ENCODE peak calls at places on chromosomes 13 and 19, in eight cellular contexts. One of them, this sample, is unnamed.

GRCh38 chr19:17985037-17985818 is 18.3 kb downstream of the KCNN1 start:
- DNase-seq in activated naive CD8-positive, alpha-beta T cell treated with anti-CD3 and anti-CD28 coated beads for 36 hours: no peak
- DNase-seq in AG20443: no peak
- DNase-seq in globus pallidus: no peak
- DNase-seq in GM12864: no peak
- DNase-seq in non-pigmented ciliary epithelial cell: no peak
- DNase-seq in HCEC 1CT: no peak
- DNase-seq in foreskin fibroblast: no peak
- DNase-seq in this sample: no peak

GRCh38 chr19:7251502-7251901 is 42.7 kb downstream of the INSR start:
- DNase-seq in activated naive CD8-positive, alpha-beta T cell treated with anti-CD3 and anti-CD28 coated beads for 36 hours: peak
- DNase-seq in AG20443: no peak
- DNase-seq in globus pallidus: no peak
- DNase-seq in GM12864: no peak
- DNase-seq in non-pigmented ciliary epithelial cell: no peak
- DNase-seq in HCEC 1CT: no peak
- DNase-seq in foreskin fibroblast: no peak
- DNase-seq in this sample: no peak

GRCh38 chr19:6086081-6086858 is 24.0 kb downstream of the RFX2 start:
- DNase-seq in activated naive CD8-positive, alpha-beta T cell treated with anti-CD3 and anti-CD28 coated beads for 36 hours: no peak
- DNase-seq in AG20443: no peak
- DNase-seq in globus pallidus: no peak
- DNase-seq in GM12864: no peak
- DNase-seq in non-pigmented ciliary epithelial cell: no peak
- DNase-seq in HCEC 1CT: peak
- DNase-seq in foreskin fibroblast: peak
- DNase-seq in this sample: no peak

GRCh38 chr19:46366620-46367277 is 19.9 kb downstream of the PPP5C start:
- DNase-seq in activated naive CD8-positive, alpha-beta T cell treated with anti-CD3 and anti-CD28 coated beads for 36 hours: no peak
- DNase-seq in AG20443: no peak
- DNase-seq in globus pallidus: no peak
- DNase-seq in GM12864: no peak
- DNase-seq in non-pigmented ciliary epithelial cell: no peak
- DNase-seq in HCEC 1CT: no peak
- DNase-seq in foreskin fibroblast: no peak
- DNase-seq in this sample: no peak

GRCh38 chr13:112194579-112194978 is 127.6 kb downstream of the SOX1 start:
- DNase-seq in activated naive CD8-positive, alpha-beta T cell treated with anti-CD3 and anti-CD28 coated beads for 36 hours: no peak
- DNase-seq in AG20443: no peak
- DNase-seq in globus pallidus: no peak
- DNase-seq in GM12864: no peak
- DNase-seq in non-pigmented ciliary epithelial cell: no peak
- DNase-seq in HCEC 1CT: no peak
- DNase-seq in foreskin fibroblast: no peak
- DNase-seq in this sample: no peak

GRCh38 chr19:3738477-3739220 is 22.8 kb downstream of the APBA3 start:
- DNase-seq in activated naive CD8-positive, alpha-beta T cell treated with anti-CD3 and anti-CD28 coated beads for 36 hours: no peak
- DNase-seq in AG20443: no peak
- DNase-seq in globus pallidus: no peak
- DNase-seq in GM12864: no peak
- DNase-seq in non-pigmented ciliary epithelial cell: no peak
- DNase-seq in HCEC 1CT: no peak
- DNase-seq in foreskin fibroblast: no peak
- DNase-seq in this sample: no peak

GRCh38 chr19:35048911-35049411 is 7.4 kb downstream of the HPN start:
- DNase-seq in activated naive CD8-positive, alpha-beta T cell treated with anti-CD3 and anti-CD28 coated beads for 36 hours: no peak
- DNase-seq in AG20443: no peak
- DNase-seq in globus pallidus: peak
- DNase-seq in GM12864: no peak
- DNase-seq in non-pigmented ciliary epithelial cell: no peak
- DNase-seq in HCEC 1CT: no peak
- DNase-seq in foreskin fibroblast: no peak
- DNase-seq in this sample: no peak

GRCh38 chr13:66886248-66886647 is 343.9 kb downstream of the PCDH9 start:
- DNase-seq in activated naive CD8-positive, alpha-beta T cell treated with anti-CD3 and anti-CD28 coated beads for 36 hours: no peak
- DNase-seq in AG20443: no peak
- DNase-seq in globus pallidus: peak
- DNase-seq in GM12864: no peak
- DNase-seq in non-pigmented ciliary epithelial cell: no peak
- DNase-seq in HCEC 1CT: no peak
- DNase-seq in foreskin fibroblast: no peak
- DNase-seq in this sample: no peak

GRCh38 chr19:12834976-12835757 is 788 bp upstream of the RTBDN start:
- DNase-seq in activated naive CD8-positive, alpha-beta T cell treated with anti-CD3 and anti-CD28 coated beads for 36 hours: peak
- DNase-seq in AG20443: peak
- DNase-seq in globus pallidus: no peak
- DNase-seq in GM12864: no peak
- DNase-seq in non-pigmented ciliary epithelial cell: no peak
- DNase-seq in HCEC 1CT: peak
- DNase-seq in foreskin fibroblast: peak
- DNase-seq in this sample: no peak

GRCh38 chr19:40241809-40242384 is 15.4 kb upstream of the CCNP start:
- DNase-seq in activated naive CD8-positive, alpha-beta T cell treated with anti-CD3 and anti-CD28 coated beads for 36 hours: no peak
- DNase-seq in AG20443: no peak
- DNase-seq in globus pallidus: peak
- DNase-seq in GM12864: no peak
- DNase-seq in non-pigmented ciliary epithelial cell: no peak
- DNase-seq in HCEC 1CT: no peak
- DNase-seq in foreskin fibroblast: no peak
- DNase-seq in this sample: no peak

GRCh38 chr19:10952809-10953208 is 8.0 kb upstream of the SMARCA4 start:
- DNase-seq in activated naive CD8-positive, alpha-beta T cell treated with anti-CD3 and anti-CD28 coated beads for 36 hours: no peak
- DNase-seq in AG20443: no peak
- DNase-seq in globus pallidus: no peak
- DNase-seq in GM12864: no peak
- DNase-seq in non-pigmented ciliary epithelial cell: no peak
- DNase-seq in HCEC 1CT: no peak
- DNase-seq in foreskin fibroblast: no peak
- DNase-seq in this sample: no peak

GRCh38 chr19:56732974-56733373 is 61.4 kb upstream of the ZNF835 start:
- DNase-seq in activated naive CD8-positive, alpha-beta T cell treated with anti-CD3 and anti-CD28 coated beads for 36 hours: no peak
- DNase-seq in AG20443: no peak
- DNase-seq in globus pallidus: no peak
- DNase-seq in GM12864: no peak
- DNase-seq in non-pigmented ciliary epithelial cell: no peak
- DNase-seq in HCEC 1CT: no peak
- DNase-seq in foreskin fibroblast: no peak
- DNase-seq in this sample: no peak

GRCh38 chr19:13396256-13397080 is 109.8 kb downstream of the CACNA1A start:
- DNase-seq in activated naive CD8-positive, alpha-beta T cell treated with anti-CD3 and anti-CD28 coated beads for 36 hours: no peak
- DNase-seq in AG20443: peak
- DNase-seq in globus pallidus: peak
- DNase-seq in GM12864: no peak
- DNase-seq in non-pigmented ciliary epithelial cell: no peak
- DNase-seq in HCEC 1CT: peak
- DNase-seq in foreskin fibroblast: peak
- DNase-seq in this sample: no peak

GRCh38 chr19:45547211-45547770 is 37.3 kb downstream of the OPA3 start:
- DNase-seq in activated naive CD8-positive, alpha-beta T cell treated with anti-CD3 and anti-CD28 coated beads for 36 hours: no peak
- DNase-seq in AG20443: no peak
- DNase-seq in globus pallidus: no peak
- DNase-seq in GM12864: no peak
- DNase-seq in non-pigmented ciliary epithelial cell: no peak
- DNase-seq in HCEC 1CT: no peak
- DNase-seq in foreskin fibroblast: no peak
- DNase-seq in this sample: no peak

GRCh38 chr19:29587518-29587986 is 18.5 kb upstream of the POP4 start:
- DNase-seq in activated naive CD8-positive, alpha-beta T cell treated with anti-CD3 and anti-CD28 coated beads for 36 hours: peak
- DNase-seq in AG20443: no peak
- DNase-seq in globus pallidus: no peak
- DNase-seq in GM12864: peak
- DNase-seq in non-pigmented ciliary epithelial cell: no peak
- DNase-seq in HCEC 1CT: peak
- DNase-seq in foreskin fibroblast: peak
- DNase-seq in this sample: no peak

GRCh38 chr13:95530178-95530577 is 22.3 kb upstream of the CLDN10 start:
- DNase-seq in activated naive CD8-positive, alpha-beta T cell treated with anti-CD3 and anti-CD28 coated beads for 36 hours: no peak
- DNase-seq in AG20443: no peak
- DNase-seq in globus pallidus: no peak
- DNase-seq in GM12864: no peak
- DNase-seq in non-pigmented ciliary epithelial cell: no peak
- DNase-seq in HCEC 1CT: peak
- DNase-seq in foreskin fibroblast: peak
- DNase-seq in this sample: no peak

GRCh38 chr19:8609210-8610040 is 1.1 kb downstream of the ADAMTS10 start:
- DNase-seq in activated naive CD8-positive, alpha-beta T cell treated with anti-CD3 and anti-CD28 coated beads for 36 hours: peak
- DNase-seq in AG20443: peak
- DNase-seq in globus pallidus: no peak
- DNase-seq in GM12864: no peak
- DNase-seq in non-pigmented ciliary epithelial cell: no peak
- DNase-seq in HCEC 1CT: no peak
- DNase-seq in foreskin fibroblast: peak
- DNase-seq in this sample: peak

GRCh38 chr13:51659276-51660127 is 75.2 kb downstream of the WDFY2 start:
- DNase-seq in activated naive CD8-positive, alpha-beta T cell treated with anti-CD3 and anti-CD28 coated beads for 36 hours: no peak
- DNase-seq in AG20443: peak
- DNase-seq in globus pallidus: no peak
- DNase-seq in GM12864: no peak
- DNase-seq in non-pigmented ciliary epithelial cell: no peak
- DNase-seq in HCEC 1CT: no peak
- DNase-seq in foreskin fibroblast: peak
- DNase-seq in this sample: no peak

GRCh38 chr19:50969413-50969760 is at the start of gene KLK6:
- DNase-seq in activated naive CD8-positive, alpha-beta T cell treated with anti-CD3 and anti-CD28 coated beads for 36 hours: no peak
- DNase-seq in AG20443: no peak
- DNase-seq in globus pallidus: peak
- DNase-seq in GM12864: no peak
- DNase-seq in non-pigmented ciliary epithelial cell: no peak
- DNase-seq in HCEC 1CT: no peak
- DNase-seq in foreskin fibroblast: no peak
- DNase-seq in this sample: no peak

GRCh38 chr13:40786568-40786996 is 2.8 kb upstream of the SLC25A15 start:
- DNase-seq in activated naive CD8-positive, alpha-beta T cell treated with anti-CD3 and anti-CD28 coated beads for 36 hours: peak
- DNase-seq in AG20443: peak
- DNase-seq in globus pallidus: no peak
- DNase-seq in GM12864: no peak
- DNase-seq in non-pigmented ciliary epithelial cell: no peak
- DNase-seq in HCEC 1CT: peak
- DNase-seq in foreskin fibroblast: peak
- DNase-seq in this sample: no peak

GRCh38 chr13:48708764-48709163 is 55.0 kb downstream of the CYSLTR2 start:
- DNase-seq in activated naive CD8-positive, alpha-beta T cell treated with anti-CD3 and anti-CD28 coated beads for 36 hours: no peak
- DNase-seq in AG20443: no peak
- DNase-seq in globus pallidus: no peak
- DNase-seq in GM12864: no peak
- DNase-seq in non-pigmented ciliary epithelial cell: no peak
- DNase-seq in HCEC 1CT: no peak
- DNase-seq in foreskin fibroblast: no peak
- DNase-seq in this sample: no peak

GRCh38 chr13:112064222-112064621 is 2.7 kb upstream of the SOX1 start:
- DNase-seq in activated naive CD8-positive, alpha-beta T cell treated with anti-CD3 and anti-CD28 coated beads for 36 hours: no peak
- DNase-seq in AG20443: no peak
- DNase-seq in globus pallidus: no peak
- DNase-seq in GM12864: no peak
- DNase-seq in non-pigmented ciliary epithelial cell: no peak
- DNase-seq in HCEC 1CT: no peak
- DNase-seq in foreskin fibroblast: no peak
- DNase-seq in this sample: no peak

GRCh38 chr13:50635504-50635903 is 208.0 kb downstream of the DLEU7 start:
- DNase-seq in activated naive CD8-positive, alpha-beta T cell treated with anti-CD3 and anti-CD28 coated beads for 36 hours: no peak
- DNase-seq in AG20443: peak
- DNase-seq in globus pallidus: peak
- DNase-seq in GM12864: peak
- DNase-seq in non-pigmented ciliary epithelial cell: no peak
- DNase-seq in HCEC 1CT: no peak
- DNase-seq in foreskin fibroblast: peak
- DNase-seq in this sample: no peak

GRCh38 chr13:44355643-44356042 is 18.0 kb upstream of the SERP2 start:
- DNase-seq in activated naive CD8-positive, alpha-beta T cell treated with anti-CD3 and anti-CD28 coated beads for 36 hours: no peak
- DNase-seq in AG20443: no peak
- DNase-seq in globus pallidus: no peak
- DNase-seq in GM12864: no peak
- DNase-seq in non-pigmented ciliary epithelial cell: no peak
- DNase-seq in HCEC 1CT: no peak
- DNase-seq in foreskin fibroblast: no peak
- DNase-seq in this sample: no peak

GRCh38 chr13:43981091-43981490 is 101.4 kb downstream of the LACC1 start:
- DNase-seq in activated naive CD8-positive, alpha-beta T cell treated with anti-CD3 and anti-CD28 coated beads for 36 hours: no peak
- DNase-seq in AG20443: no peak
- DNase-seq in globus pallidus: no peak
- DNase-seq in GM12864: no peak
- DNase-seq in non-pigmented ciliary epithelial cell: no peak
- DNase-seq in HCEC 1CT: no peak
- DNase-seq in foreskin fibroblast: no peak
- DNase-seq in this sample: no peak

GRCh38 chr13:94896238-94896637 is 183.9 kb upstream of the SOX21 start:
- DNase-seq in activated naive CD8-positive, alpha-beta T cell treated with anti-CD3 and anti-CD28 coated beads for 36 hours: no peak
- DNase-seq in AG20443: no peak
- DNase-seq in globus pallidus: no peak
- DNase-seq in GM12864: no peak
- DNase-seq in non-pigmented ciliary epithelial cell: no peak
- DNase-seq in HCEC 1CT: no peak
- DNase-seq in foreskin fibroblast: no peak
- DNase-seq in this sample: no peak

GRCh38 chr13:95728957-95729356 is 52.0 kb downstream of the DNAJC3 start:
- DNase-seq in activated naive CD8-positive, alpha-beta T cell treated with anti-CD3 and anti-CD28 coated beads for 36 hours: no peak
- DNase-seq in AG20443: no peak
- DNase-seq in globus pallidus: no peak
- DNase-seq in GM12864: no peak
- DNase-seq in non-pigmented ciliary epithelial cell: no peak
- DNase-seq in HCEC 1CT: no peak
- DNase-seq in foreskin fibroblast: no peak
- DNase-seq in this sample: no peak

GRCh38 chr19:45591004-45591637 is 6.5 kb upstream of the OPA3 start:
- DNase-seq in activated naive CD8-positive, alpha-beta T cell treated with anti-CD3 and anti-CD28 coated beads for 36 hours: peak
- DNase-seq in AG20443: peak
- DNase-seq in globus pallidus: no peak
- DNase-seq in GM12864: no peak
- DNase-seq in non-pigmented ciliary epithelial cell: no peak
- DNase-seq in HCEC 1CT: no peak
- DNase-seq in foreskin fibroblast: peak
- DNase-seq in this sample: no peak

GRCh38 chr19:19106061-19106551 is 32.2 kb downstream of the TMEM161A start:
- DNase-seq in activated naive CD8-positive, alpha-beta T cell treated with anti-CD3 and anti-CD28 coated beads for 36 hours: no peak
- DNase-seq in AG20443: peak
- DNase-seq in globus pallidus: no peak
- DNase-seq in GM12864: no peak
- DNase-seq in non-pigmented ciliary epithelial cell: no peak
- DNase-seq in HCEC 1CT: no peak
- DNase-seq in foreskin fibroblast: peak
- DNase-seq in this sample: no peak

GRCh38 chr19:3932931-3933810 is at the start of gene NMRK2:
- DNase-seq in activated naive CD8-positive, alpha-beta T cell treated with anti-CD3 and anti-CD28 coated beads for 36 hours: no peak
- DNase-seq in AG20443: no peak
- DNase-seq in globus pallidus: no peak
- DNase-seq in GM12864: no peak
- DNase-seq in non-pigmented ciliary epithelial cell: no peak
- DNase-seq in HCEC 1CT: no peak
- DNase-seq in foreskin fibroblast: no peak
- DNase-seq in this sample: no peak

GRCh38 chr13:75790198-75790970 is 154.3 kb downstream of the LMO7 start:
- DNase-seq in activated naive CD8-positive, alpha-beta T cell treated with anti-CD3 and anti-CD28 coated beads for 36 hours: no peak
- DNase-seq in AG20443: no peak
- DNase-seq in globus pallidus: no peak
- DNase-seq in GM12864: no peak
- DNase-seq in non-pigmented ciliary epithelial cell: no peak
- DNase-seq in HCEC 1CT: no peak
- DNase-seq in foreskin fibroblast: no peak
- DNase-seq in this sample: no peak

GRCh38 chr13:104683789-104684188 is 1617.6 kb upstream of the SLC10A2 start:
- DNase-seq in activated naive CD8-positive, alpha-beta T cell treated with anti-CD3 and anti-CD28 coated beads for 36 hours: no peak
- DNase-seq in AG20443: no peak
- DNase-seq in globus pallidus: no peak
- DNase-seq in GM12864: no peak
- DNase-seq in non-pigmented ciliary epithelial cell: no peak
- DNase-seq in HCEC 1CT: no peak
- DNase-seq in foreskin fibroblast: no peak
- DNase-seq in this sample: no peak